ENCODE peak calls at places on chromosome 13, in six cellular contexts. One of them, this sample, is unnamed.
A peak's percentile ranks its signal among the peaks of the same experiment; 100 is the strongest.

GRCh38 chr13:111917901-111918300 is 149.0 kb upstream of the SOX1 start:
- DNase-seq in activated CD8-positive, alpha-beta memory T cell treated with anti-CD3 and anti-CD28 coated beads for 1 hour: no peak
- DNase-seq in GM04503: no peak
- DNase-seq in RPMI8226: no peak
- DNase-seq in stimulated activated CD8-positive, alpha-beta memory T cell treated with anti-CD3 and anti-CD28 coated beads, Interleukin-7, amount 100 ng/mL, for 1 hour: no peak
- DNase-seq in NCI-H2081: no peak
- DNase-seq in this sample: peak; percentile 57

GRCh38 chr13:60175571-60175970 is 11.8 kb upstream of the DIAPH3 start:
- DNase-seq in activated CD8-positive, alpha-beta memory T cell treated with anti-CD3 and anti-CD28 coated beads for 1 hour: no peak
- DNase-seq in GM04503: no peak
- DNase-seq in RPMI8226: no peak
- DNase-seq in stimulated activated CD8-positive, alpha-beta memory T cell treated with anti-CD3 and anti-CD28 coated beads, Interleukin-7, amount 100 ng/mL, for 1 hour: no peak
- DNase-seq in NCI-H2081: no peak
- DNase-seq in this sample: no peak

GRCh38 chr13:48748681-48749080 is 95.0 kb downstream of the CYSLTR2 start:
- DNase-seq in activated CD8-positive, alpha-beta memory T cell treated with anti-CD3 and anti-CD28 coated beads for 1 hour: no peak
- DNase-seq in GM04503: no peak
- DNase-seq in RPMI8226: no peak
- DNase-seq in stimulated activated CD8-positive, alpha-beta memory T cell treated with anti-CD3 and anti-CD28 coated beads, Interleukin-7, amount 100 ng/mL, for 1 hour: no peak
- DNase-seq in NCI-H2081: no peak
- DNase-seq in this sample: no peak

GRCh38 chr13:82717249-82717648 is 1165.0 kb downstream of the SLITRK1 start:
- DNase-seq in activated CD8-positive, alpha-beta memory T cell treated with anti-CD3 and anti-CD28 coated beads for 1 hour: no peak
- DNase-seq in GM04503: peak; percentile 33
- DNase-seq in RPMI8226: no peak
- DNase-seq in stimulated activated CD8-positive, alpha-beta memory T cell treated with anti-CD3 and anti-CD28 coated beads, Interleukin-7, amount 100 ng/mL, for 1 hour: no peak
- DNase-seq in NCI-H2081: no peak
- DNase-seq in this sample: no peak

GRCh38 chr13:65911546-65912193 is 1318.5 kb downstream of the PCDH9 start:
- DNase-seq in activated CD8-positive, alpha-beta memory T cell treated with anti-CD3 and anti-CD28 coated beads for 1 hour: no peak
- DNase-seq in GM04503: no peak
- DNase-seq in RPMI8226: no peak
- DNase-seq in stimulated activated CD8-positive, alpha-beta memory T cell treated with anti-CD3 and anti-CD28 coated beads, Interleukin-7, amount 100 ng/mL, for 1 hour: no peak
- DNase-seq in NCI-H2081: no peak
- DNase-seq in this sample: no peak

GRCh38 chr13:113349050-113349449 is 14.9 kb downstream of the GRTP1 start:
- DNase-seq in activated CD8-positive, alpha-beta memory T cell treated with anti-CD3 and anti-CD28 coated beads for 1 hour: no peak
- DNase-seq in GM04503: no peak
- DNase-seq in RPMI8226: no peak
- DNase-seq in stimulated activated CD8-positive, alpha-beta memory T cell treated with anti-CD3 and anti-CD28 coated beads, Interleukin-7, amount 100 ng/mL, for 1 hour: no peak
- DNase-seq in NCI-H2081: no peak
- DNase-seq in this sample: no peak

GRCh38 chr13:45941261-45941660 is 89.7 kb upstream of the SIAH3 start:
- DNase-seq in activated CD8-positive, alpha-beta memory T cell treated with anti-CD3 and anti-CD28 coated beads for 1 hour: no peak
- DNase-seq in GM04503: no peak
- DNase-seq in RPMI8226: no peak
- DNase-seq in stimulated activated CD8-positive, alpha-beta memory T cell treated with anti-CD3 and anti-CD28 coated beads, Interleukin-7, amount 100 ng/mL, for 1 hour: no peak
- DNase-seq in NCI-H2081: no peak
- DNase-seq in this sample: no peak

GRCh38 chr13:34430294-34430693 is 511.8 kb upstream of the NBEA start:
- DNase-seq in activated CD8-positive, alpha-beta memory T cell treated with anti-CD3 and anti-CD28 coated beads for 1 hour: no peak
- DNase-seq in GM04503: no peak
- DNase-seq in RPMI8226: no peak
- DNase-seq in stimulated activated CD8-positive, alpha-beta memory T cell treated with anti-CD3 and anti-CD28 coated beads, Interleukin-7, amount 100 ng/mL, for 1 hour: no peak
- DNase-seq in NCI-H2081: no peak
- DNase-seq in this sample: no peak

GRCh38 chr13:48873598-48873997 is 102.1 kb upstream of the FNDC3A start:
- DNase-seq in activated CD8-positive, alpha-beta memory T cell treated with anti-CD3 and anti-CD28 coated beads for 1 hour: no peak
- DNase-seq in GM04503: no peak
- DNase-seq in RPMI8226: no peak
- DNase-seq in stimulated activated CD8-positive, alpha-beta memory T cell treated with anti-CD3 and anti-CD28 coated beads, Interleukin-7, amount 100 ng/mL, for 1 hour: no peak
- DNase-seq in NCI-H2081: no peak
- DNase-seq in this sample: no peak

GRCh38 chr13:20997301-20998061 is 63.9 kb downstream of the LATS2 start:
- DNase-seq in activated CD8-positive, alpha-beta memory T cell treated with anti-CD3 and anti-CD28 coated beads for 1 hour: no peak
- DNase-seq in GM04503: peak; percentile 98
- DNase-seq in RPMI8226: no peak
- DNase-seq in stimulated activated CD8-positive, alpha-beta memory T cell treated with anti-CD3 and anti-CD28 coated beads, Interleukin-7, amount 100 ng/mL, for 1 hour: no peak
- DNase-seq in NCI-H2081: no peak
- DNase-seq in this sample: no peak

GRCh38 chr13:22080832-22081231 is 410.0 kb downstream of the FGF9 start:
- DNase-seq in activated CD8-positive, alpha-beta memory T cell treated with anti-CD3 and anti-CD28 coated beads for 1 hour: no peak
- DNase-seq in GM04503: no peak
- DNase-seq in RPMI8226: no peak
- DNase-seq in stimulated activated CD8-positive, alpha-beta memory T cell treated with anti-CD3 and anti-CD28 coated beads, Interleukin-7, amount 100 ng/mL, for 1 hour: no peak
- DNase-seq in NCI-H2081: no peak
- DNase-seq in this sample: no peak

GRCh38 chr13:109698779-109699178 is 87.6 kb downstream of the IRS2 start:
- DNase-seq in activated CD8-positive, alpha-beta memory T cell treated with anti-CD3 and anti-CD28 coated beads for 1 hour: no peak
- DNase-seq in GM04503: peak; percentile 48
- DNase-seq in RPMI8226: no peak
- DNase-seq in stimulated activated CD8-positive, alpha-beta memory T cell treated with anti-CD3 and anti-CD28 coated beads, Interleukin-7, amount 100 ng/mL, for 1 hour: no peak
- DNase-seq in NCI-H2081: no peak
- DNase-seq in this sample: no peak

GRCh38 chr13:113562866-113563265 is 21.7 kb upstream of the TFDP1 start:
- DNase-seq in activated CD8-positive, alpha-beta memory T cell treated with anti-CD3 and anti-CD28 coated beads for 1 hour: no peak
- DNase-seq in GM04503: no peak
- DNase-seq in RPMI8226: no peak
- DNase-seq in stimulated activated CD8-positive, alpha-beta memory T cell treated with anti-CD3 and anti-CD28 coated beads, Interleukin-7, amount 100 ng/mL, for 1 hour: no peak
- DNase-seq in NCI-H2081: no peak
- DNase-seq in this sample: peak; percentile 30